ENCODE peak calls at places on chromosomes 6 and 20, in four cellular contexts. One of them, this sample, is unnamed.

GRCh38 chr20:3239026-3239866 is at the start of gene SLC4A11:
- DNase-seq in CD4-positive, alpha-beta T cell: no peak
- DNase-seq in uterus: no peak
- DNase-seq in SJCRH30: peak
- DNase-seq in this sample: peak

GRCh38 chr6:128316258-128316952 is 204.0 kb downstream of the PTPRK start:
- DNase-seq in SJCRH30: no peak
- DNase-seq in uterus: no peak
- DNase-seq in CD4-positive, alpha-beta T cell: no peak
- DNase-seq in this sample: no peak

GRCh38 chr6:145627451-145627850 is 107.9 kb downstream of the EPM2A start:
- DNase-seq in uterus: no peak
- DNase-seq in CD4-positive, alpha-beta T cell: no peak
- DNase-seq in SJCRH30: no peak
- DNase-seq in this sample: no peak

GRCh38 chr6:9482030-9482731 is 932.7 kb downstream of the TFAP2A start:
- DNase-seq in uterus: no peak
- DNase-seq in CD4-positive, alpha-beta T cell: no peak
- DNase-seq in SJCRH30: no peak
- DNase-seq in this sample: peak

GRCh38 chr6:25042599-25042936 is 106.8 kb upstream of the RIPOR2 start:
- DNase-seq in CD4-positive, alpha-beta T cell: no peak
- DNase-seq in SJCRH30: no peak
- DNase-seq in uterus: no peak
- DNase-seq in this sample: no peak

GRCh38 chr20:48215536-48215935 is 430.3 kb upstream of the SULF2 start:
- DNase-seq in uterus: no peak
- DNase-seq in SJCRH30: no peak
- DNase-seq in CD4-positive, alpha-beta T cell: no peak
- DNase-seq in this sample: no peak

GRCh38 chr6:129493396-129493902 is 216.5 kb downstream of the ARHGAP18 start:
- DNase-seq in SJCRH30: no peak
- DNase-seq in CD4-positive, alpha-beta T cell: no peak
- DNase-seq in uterus: no peak
- DNase-seq in this sample: peak

GRCh38 chr6:70604254-70604653 is 37.5 kb downstream of the SDHAF4 start:
- DNase-seq in CD4-positive, alpha-beta T cell: no peak
- DNase-seq in uterus: no peak
- DNase-seq in SJCRH30: no peak
- DNase-seq in this sample: no peak

GRCh38 chr6:72755752-72756151 is 133.9 kb downstream of the KCNQ5 start:
- DNase-seq in CD4-positive, alpha-beta T cell: no peak
- DNase-seq in uterus: no peak
- DNase-seq in SJCRH30: no peak
- DNase-seq in this sample: no peak

GRCh38 chr6:160883999-160884398 is 107.6 kb upstream of the MAP3K4 start:
- DNase-seq in CD4-positive, alpha-beta T cell: no peak
- DNase-seq in uterus: no peak
- DNase-seq in SJCRH30: no peak
- DNase-seq in this sample: no peak

GRCh38 chr6:90411292-90411781 is 114.7 kb upstream of the BACH2 start:
- DNase-seq in uterus: no peak
- DNase-seq in SJCRH30: no peak
- DNase-seq in CD4-positive, alpha-beta T cell: peak
- DNase-seq in this sample: peak

DNA sequence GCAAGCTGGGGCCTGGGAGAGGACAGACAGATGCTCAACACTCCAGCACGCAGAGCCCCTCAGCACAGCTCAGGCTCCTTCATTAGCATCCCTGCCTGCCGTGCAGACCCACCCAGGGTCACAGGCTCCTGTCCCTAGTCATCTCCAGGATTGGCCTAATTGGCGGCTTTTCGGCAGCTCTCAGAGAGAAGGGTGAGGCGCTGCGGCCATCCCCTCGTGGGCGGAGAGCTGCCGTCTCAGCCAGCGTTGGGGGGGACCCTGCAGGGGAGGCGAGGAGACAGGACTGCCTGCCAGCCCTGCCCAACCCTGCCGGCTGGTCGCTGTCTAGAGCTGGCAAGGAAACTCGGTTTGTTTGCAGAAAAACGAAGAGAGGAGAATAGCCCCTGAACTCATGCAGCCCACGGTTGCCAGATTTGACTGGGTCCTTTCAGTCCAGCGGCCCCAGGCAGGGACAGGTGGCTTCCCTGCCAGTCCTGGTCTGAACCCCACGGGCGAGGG is 26.8 kb downstream of the BHLHE23 start:
- DNase-seq in CD4-positive, alpha-beta T cell: no peak
- DNase-seq in SJCRH30: no peak
- DNase-seq in uterus: no peak
- DNase-seq in this sample: no peak
- H3K27ac ChIP-seq in CD4-positive, alpha-beta T cell: no peak
- H3K27ac ChIP-seq in SJCRH30: no peak
- H3K27ac ChIP-seq in uterus: no peak
- H3K27ac ChIP-seq in this sample: no peak

GRCh38 chr6:15309611-15310283 is 63.9 kb downstream of the JARID2 start:
- DNase-seq in uterus: no peak
- DNase-seq in CD4-positive, alpha-beta T cell: no peak
- DNase-seq in SJCRH30: no peak
- DNase-seq in this sample: no peak
- H3K27ac ChIP-seq in uterus: no peak
- H3K27ac ChIP-seq in CD4-positive, alpha-beta T cell: no peak
- H3K27ac ChIP-seq in SJCRH30: no peak
- H3K27ac ChIP-seq in this sample: no peak

GRCh38 chr6:113978084-113978675 is 7.2 kb upstream of the HDAC2 start:
- DNase-seq in SJCRH30: no peak
- DNase-seq in uterus: no peak
- DNase-seq in CD4-positive, alpha-beta T cell: no peak
- DNase-seq in this sample: no peak

GRCh38 chr6:113982055-113982550 is 11.2 kb upstream of the HDAC2 start:
- DNase-seq in SJCRH30: no peak
- DNase-seq in CD4-positive, alpha-beta T cell: no peak
- DNase-seq in uterus: no peak
- DNase-seq in this sample: no peak

GRCh38 chr6:113979930-113980329 is 9.0 kb upstream of the HDAC2 start:
- DNase-seq in uterus: no peak
- DNase-seq in SJCRH30: no peak
- DNase-seq in CD4-positive, alpha-beta T cell: no peak
- DNase-seq in this sample: no peak

GRCh38 chr6:113976806-113977205 is 5.9 kb upstream of the HDAC2 start:
- DNase-seq in uterus: no peak
- DNase-seq in CD4-positive, alpha-beta T cell: no peak
- DNase-seq in SJCRH30: no peak
- DNase-seq in this sample: no peak

GRCh38 chr6:113980937-113981554 is 10.1 kb upstream of the HDAC2 start:
- DNase-seq in SJCRH30: peak
- DNase-seq in CD4-positive, alpha-beta T cell: no peak
- DNase-seq in uterus: no peak
- DNase-seq in this sample: no peak
- H3K27ac ChIP-seq in SJCRH30: no peak
- H3K27ac ChIP-seq in CD4-positive, alpha-beta T cell: no peak
- H3K27ac ChIP-seq in uterus: no peak
- H3K27ac ChIP-seq in this sample: no peak

GRCh38 chr6:87766211-87766610 is 64.2 kb upstream of the AKIRIN2 start:
- DNase-seq in uterus: no peak
- DNase-seq in CD4-positive, alpha-beta T cell: no peak
- DNase-seq in SJCRH30: no peak
- DNase-seq in this sample: no peak

GRCh38 chr6:87763901-87764300 is 61.9 kb upstream of the AKIRIN2 start:
- DNase-seq in CD4-positive, alpha-beta T cell: no peak
- DNase-seq in uterus: no peak
- DNase-seq in SJCRH30: no peak
- DNase-seq in this sample: peak

GRCh38 chr6:87759491-87760010 is 57.5 kb upstream of the AKIRIN2 start:
- DNase-seq in CD4-positive, alpha-beta T cell: no peak
- DNase-seq in SJCRH30: no peak
- DNase-seq in uterus: no peak
- DNase-seq in this sample: no peak

GRCh38 chr6:87762116-87762515 is 60.1 kb upstream of the AKIRIN2 start:
- DNase-seq in CD4-positive, alpha-beta T cell: no peak
- DNase-seq in SJCRH30: no peak
- DNase-seq in uterus: no peak
- DNase-seq in this sample: no peak

GRCh38 chr6:87763276-87763675 is 61.2 kb upstream of the AKIRIN2 start:
- DNase-seq in CD4-positive, alpha-beta T cell: no peak
- DNase-seq in SJCRH30: no peak
- DNase-seq in uterus: no peak
- DNase-seq in this sample: no peak
- H3K27ac ChIP-seq in CD4-positive, alpha-beta T cell: no peak
- H3K27ac ChIP-seq in SJCRH30: no peak
- H3K27ac ChIP-seq in uterus: no peak
- H3K27ac ChIP-seq in this sample: no peak

DNA sequence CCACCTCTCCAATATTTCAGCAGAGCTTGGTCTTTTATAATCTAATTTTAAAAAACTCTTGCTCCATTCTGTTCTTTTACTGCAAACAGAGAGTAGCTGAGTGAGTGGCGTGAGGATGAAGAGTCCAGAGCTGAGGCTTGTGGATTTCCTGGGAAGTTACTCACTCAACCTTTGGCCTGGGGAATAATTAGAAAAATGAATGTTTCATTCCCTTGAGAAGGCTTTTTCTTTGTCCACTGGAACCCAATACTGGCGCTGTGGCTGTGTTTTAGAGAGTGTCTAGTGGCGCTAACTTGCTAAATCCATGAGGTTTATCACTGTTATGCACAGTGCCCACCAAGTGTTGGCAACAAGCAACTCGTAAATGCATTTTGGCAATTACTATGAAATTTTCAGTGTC is 251.5 kb downstream of the HIVEP2 start:
- DNase-seq in CD4-positive, alpha-beta T cell: no peak
- DNase-seq in uterus: no peak
- DNase-seq in SJCRH30: no peak
- DNase-seq in this sample: no peak
- H3K27ac ChIP-seq in CD4-positive, alpha-beta T cell: no peak
- H3K27ac ChIP-seq in uterus: no peak
- H3K27ac ChIP-seq in SJCRH30: no peak
- H3K27ac ChIP-seq in this sample: no peak

GRCh38 chr6:151036869-151037680 is 171.6 kb downstream of the MTHFD1L start:
- DNase-seq in uterus: no peak
- DNase-seq in SJCRH30: no peak
- DNase-seq in CD4-positive, alpha-beta T cell: no peak
- DNase-seq in this sample: peak

GRCh38 chr6:151032034-151032433 is 166.5 kb downstream of the MTHFD1L start:
- DNase-seq in SJCRH30: no peak
- DNase-seq in uterus: no peak
- DNase-seq in CD4-positive, alpha-beta T cell: no peak
- DNase-seq in this sample: no peak

GRCh38 chr6:151029976-151030375 is 164.5 kb downstream of the MTHFD1L start:
- DNase-seq in uterus: no peak
- DNase-seq in SJCRH30: no peak
- DNase-seq in CD4-positive, alpha-beta T cell: no peak
- DNase-seq in this sample: no peak

GRCh38 chr6:151038616-151039015 is 173.1 kb downstream of the MTHFD1L start:
- DNase-seq in SJCRH30: no peak
- DNase-seq in uterus: no peak
- DNase-seq in CD4-positive, alpha-beta T cell: no peak
- DNase-seq in this sample: no peak

GRCh38 chr6:151034825-151035781 is 169.6 kb downstream of the MTHFD1L start:
- DNase-seq in CD4-positive, alpha-beta T cell: no peak
- DNase-seq in SJCRH30: no peak
- DNase-seq in uterus: no peak
- DNase-seq in this sample: no peak
- H3K27ac ChIP-seq in CD4-positive, alpha-beta T cell: no peak
- H3K27ac ChIP-seq in SJCRH30: peak
- H3K27ac ChIP-seq in uterus: peak
- H3K27ac ChIP-seq in this sample: peak

DNA sequence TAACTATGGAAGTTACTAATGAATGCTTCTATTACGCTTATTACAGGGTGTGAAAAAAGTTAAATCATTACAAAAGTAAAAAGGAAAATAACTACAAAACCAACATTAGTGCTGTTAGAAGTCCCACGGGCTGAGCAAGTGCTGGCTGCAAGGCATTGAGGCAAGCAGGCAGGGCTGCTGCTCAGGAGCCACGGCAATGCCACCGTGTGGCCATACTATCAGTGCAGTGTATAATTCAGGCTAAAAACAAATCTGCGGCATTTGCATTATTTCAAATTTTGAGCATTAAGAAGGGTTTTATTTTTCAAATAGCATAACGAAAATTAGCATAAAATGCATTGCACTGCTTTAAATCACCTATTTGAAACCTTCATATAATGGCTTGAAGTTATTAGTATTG is 17.1 kb downstream of the IFNGR1 start:
- DNase-seq in CD4-positive, alpha-beta T cell: no peak
- DNase-seq in SJCRH30: no peak
- DNase-seq in uterus: no peak
- DNase-seq in this sample: no peak
- H3K27ac ChIP-seq in CD4-positive, alpha-beta T cell: no peak
- H3K27ac ChIP-seq in SJCRH30: no peak
- H3K27ac ChIP-seq in uterus: no peak
- H3K27ac ChIP-seq in this sample: no peak

DNA sequence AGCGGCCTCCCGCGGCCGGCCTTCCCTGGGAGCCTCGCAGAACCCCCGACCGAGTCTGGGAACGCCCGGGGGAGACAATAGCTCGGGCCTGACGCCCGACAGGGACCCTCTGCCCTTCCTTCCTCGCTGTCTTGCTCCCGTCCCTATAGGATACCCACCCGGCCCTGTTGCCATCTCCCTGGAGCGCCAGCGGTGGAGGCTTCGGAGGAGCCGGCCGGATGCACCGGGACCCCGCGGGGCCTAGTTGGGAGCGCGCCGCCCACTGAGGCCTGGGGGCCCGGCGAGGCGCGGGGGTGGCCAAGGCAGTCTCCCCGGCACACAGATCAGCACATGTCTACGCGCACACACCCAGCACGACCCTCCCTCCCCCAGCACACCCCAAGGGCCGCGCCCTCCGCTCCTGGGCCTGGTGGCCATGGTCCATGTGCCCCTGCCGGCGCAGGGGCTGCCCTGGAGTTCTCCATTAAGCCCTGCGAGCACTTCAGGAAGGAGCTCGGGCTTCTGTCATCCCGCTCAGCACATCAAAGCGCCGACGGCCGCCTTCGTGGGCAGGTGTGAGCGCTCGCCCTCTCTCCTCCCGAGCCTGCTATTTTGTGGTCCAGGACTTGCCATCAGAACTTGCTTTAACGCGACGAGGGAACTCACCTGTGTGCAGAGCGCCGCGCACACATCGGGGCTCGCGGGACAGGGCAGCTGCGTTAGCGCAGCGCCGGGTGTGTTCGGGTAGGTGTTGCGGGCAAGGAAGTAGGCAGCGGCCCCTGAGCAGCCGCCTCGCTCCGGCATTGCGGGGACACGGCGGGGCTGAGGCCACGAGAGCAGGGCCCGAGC is 3.7 kb downstream of the FOXF2 start:
- DNase-seq in SJCRH30: no peak
- DNase-seq in uterus: no peak
- DNase-seq in CD4-positive, alpha-beta T cell: no peak
- DNase-seq in this sample: no peak
- H3K27ac ChIP-seq in SJCRH30: no peak
- H3K27ac ChIP-seq in uterus: no peak
- H3K27ac ChIP-seq in CD4-positive, alpha-beta T cell: no peak
- H3K27ac ChIP-seq in this sample: no peak